ENCODE peak calls at places on chromosomes 6 and 20, in six cellular contexts. O is GM12878, L is HepG2, Z is HCT116, N is SK-N-SH, Y is H1. M is an unnamed sample.

GRCh38 chr20:50303573-50304500 is 113.2 kb downstream of the CEBPB start:
- DNase-seq in O (no peak), Y (no peak), L (peak; percentile 89), Z (no peak), N (peak; percentile 76), M (no peak)

GRCh38 chr20:34574861-34575260 is 16.3 kb downstream of the MAP1LC3A start:
- DNase-seq in L (no peak), Z (no peak), O (no peak), N (no peak), Y (no peak), M (no peak)

GRCh38 chr6:39753745-39754084 is 28.5 kb upstream of the KIF6 start:
- DNase-seq in L (no peak), Z (no peak), O (no peak), N (no peak), Y (no peak), M (no peak)

GRCh38 chr6:111105578-111105977 is 18.3 kb downstream of the SLC16A10 start:
- DNase-seq in Z (peak; percentile 68), O (no peak), N (peak; percentile 27), L (peak; percentile 97), Y (no peak), M (peak; percentile 63)

GRCh38 chr20:57611605-57612311 is 8.5 kb downstream of the ZBP1 start:
- DNase-seq in Z (no peak), L (no peak), N (no peak), Y (no peak), O (no peak), M (no peak)

GRCh38 chr6:12137480-12137879 is 125.4 kb downstream of the HIVEP1 start:
- DNase-seq in O (no peak), L (no peak), N (no peak), Y (no peak), Z (no peak), M (no peak)

GRCh38 chr6:46203388-46203787 is 32.6 kb upstream of the ENPP5 start:
- DNase-seq in L (no peak), N (no peak), O (no peak), Z (no peak), Y (no peak), M (no peak)

GRCh38 chr20:62376112-62377063 is 9.3 kb upstream of the LAMA5 start:
- DNase-seq in O (no peak), Z (no peak), L (peak; percentile 92), Y (peak; percentile 85), N (no peak), M (no peak)

GRCh38 chr6:135568366-135568765 is 70.8 kb upstream of the AHI1 start:
- DNase-seq in O (peak; percentile 7), Z (no peak), Y (no peak), N (peak; percentile 45), L (no peak), M (no peak)

GRCh38 chr6:42742116-42742894 is 3.6 kb downstream of the TBCC start:
- DNase-seq in L (no peak), O (no peak), Z (no peak), Y (no peak), N (peak; percentile 47), M (no peak)

GRCh38 chr20:62875419-62876355 is 14.1 kb upstream of the TCFL5 start:
- DNase-seq in Y (no peak), N (peak; percentile 93), O (no peak), Z (peak; percentile 71), L (peak; percentile 92), M (peak; percentile 97)

GRCh38 chr6:168713839-168714238 is 272.9 kb downstream of the SMOC2 start:
- DNase-seq in Z (peak; percentile 49), N (peak; percentile 59), Y (no peak), L (peak; percentile 47), O (no peak), M (peak; percentile 55)

GRCh38 chr6:114194362-114195343 is 148.2 kb downstream of the HS3ST5 start:
- DNase-seq in L (no peak), N (no peak), Y (no peak), Z (no peak), O (no peak), M (no peak)

GRCh38 chr6:37289931-37290330 is 32.0 kb upstream of the TMEM217 start:
- DNase-seq in Z (no peak), O (no peak), Y (no peak), N (no peak), L (no peak), M (no peak)

GRCh38 chr20:13865825-13866351 is 81.1 kb downstream of the NDUFAF5 start:
- DNase-seq in Y (no peak), N (no peak), Z (no peak), O (no peak), L (no peak), M (no peak)

GRCh38 chr6:4889701-4890100 is 113.5 kb downstream of the CDYL start:
- DNase-seq in Z (no peak), L (no peak), O (no peak), Y (no peak), N (no peak), M (no peak)

GRCh38 chr20:60857708-60858107 is 394.4 kb upstream of the CDH4 start:
- DNase-seq in Y (no peak), L (no peak), O (no peak), N (no peak), Z (no peak), M (no peak)

GRCh38 chr6:151248295-151248694 is 8.5 kb downstream of the AKAP12 start:
- DNase-seq in O (no peak), Y (no peak), N (no peak), L (no peak), Z (no peak), M (no peak)

GRCh38 chr6:73290435-73290834 is 27.4 kb upstream of the KHDC1 start:
- DNase-seq in Y (no peak), Z (no peak), N (no peak), O (no peak), L (no peak), M (no peak)

GRCh38 chr6:128339635-128340436 is 180.6 kb downstream of the PTPRK start:
- DNase-seq in Z (no peak), Y (no peak), N (no peak), L (peak; percentile 79), O (no peak), M (no peak)

GRCh38 chr20:44911264-44911921 is 1.5 kb downstream of the PABPC1L start:
- DNase-seq in Z (peak; percentile 69), O (no peak), L (peak; percentile 96), N (peak; percentile 80), Y (peak; percentile 90), M (peak; percentile 95)

GRCh38 chr6:14316911-14317535 is 199.5 kb downstream of the CD83 start:
- DNase-seq in L (no peak), Z (no peak), N (peak; percentile 22), Y (no peak), O (no peak), M (peak; percentile 56)

GRCh38 chr6:22145823-22146379 is 150.9 kb downstream of the PRL start:
- DNase-seq in Y (no peak), L (no peak), Z (no peak), O (no peak), N (peak; percentile 75), M (no peak)
- TF ChIP-seq JUND in Y (no peak), L (no peak), Z (no peak), O (no peak), N (no peak), M (no peak)

DNA sequence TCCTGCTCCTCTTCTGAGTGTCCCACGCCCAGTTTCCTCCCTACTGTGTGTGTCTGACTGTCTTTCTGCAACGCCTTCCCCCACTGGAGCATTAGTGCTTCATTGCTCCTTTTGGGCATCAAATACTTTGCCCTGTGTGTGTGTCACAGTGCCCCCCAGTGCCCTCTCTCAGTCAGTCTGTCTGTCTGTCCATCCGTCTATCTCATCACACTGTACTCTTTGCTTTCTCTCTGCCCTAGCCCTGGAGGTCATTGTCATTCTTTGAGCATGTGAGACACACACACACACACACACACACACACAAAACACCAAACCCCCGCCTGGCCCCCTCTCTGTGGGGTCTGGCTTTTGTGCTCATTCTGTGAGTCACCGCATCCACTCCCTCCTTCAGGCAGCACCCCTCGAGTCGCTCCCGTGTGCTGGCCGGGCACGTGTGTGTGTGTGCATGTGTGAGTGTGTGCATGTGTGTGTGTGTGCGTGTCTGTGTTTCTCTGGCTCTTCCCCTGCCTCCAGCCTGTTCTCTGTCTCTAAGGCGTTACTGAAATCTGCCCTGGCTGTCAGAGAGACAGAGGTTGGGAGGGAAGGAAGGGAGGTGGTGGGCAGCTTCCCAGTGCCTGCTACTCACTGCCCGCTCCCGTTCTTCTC is 72.0 kb downstream of the SRC start:
- DNase-seq in Z (no peak), L (no peak), Y (no peak), O (no peak), N (no peak), M (no peak)
- TF ChIP-seq JUND in Z (no peak), L (no peak), Y (no peak), O (no peak), N (no peak), M (no peak)

GRCh38 chr20:59082981-59083380 is 40.4 kb upstream of the PRELID3B start:
- DNase-seq in O (no peak), L (no peak), Z (no peak), Y (no peak), N (no peak), M (no peak)

GRCh38 chr20:59082077-59082740 is 39.6 kb upstream of the PRELID3B start:
- DNase-seq in Y (no peak), O (no peak), N (no peak), L (peak; percentile 30), Z (peak; percentile 23), M (peak; percentile 57)

GRCh38 chr20:59081036-59081435 is 38.5 kb upstream of the PRELID3B start:
- DNase-seq in L (no peak), Z (no peak), N (no peak), O (no peak), Y (no peak), M (no peak)

GRCh38 chr20:59086923-59087322 is 44.3 kb upstream of the PRELID3B start:
- DNase-seq in L (no peak), Z (no peak), N (no peak), O (no peak), Y (no peak), M (no peak)

DNA sequence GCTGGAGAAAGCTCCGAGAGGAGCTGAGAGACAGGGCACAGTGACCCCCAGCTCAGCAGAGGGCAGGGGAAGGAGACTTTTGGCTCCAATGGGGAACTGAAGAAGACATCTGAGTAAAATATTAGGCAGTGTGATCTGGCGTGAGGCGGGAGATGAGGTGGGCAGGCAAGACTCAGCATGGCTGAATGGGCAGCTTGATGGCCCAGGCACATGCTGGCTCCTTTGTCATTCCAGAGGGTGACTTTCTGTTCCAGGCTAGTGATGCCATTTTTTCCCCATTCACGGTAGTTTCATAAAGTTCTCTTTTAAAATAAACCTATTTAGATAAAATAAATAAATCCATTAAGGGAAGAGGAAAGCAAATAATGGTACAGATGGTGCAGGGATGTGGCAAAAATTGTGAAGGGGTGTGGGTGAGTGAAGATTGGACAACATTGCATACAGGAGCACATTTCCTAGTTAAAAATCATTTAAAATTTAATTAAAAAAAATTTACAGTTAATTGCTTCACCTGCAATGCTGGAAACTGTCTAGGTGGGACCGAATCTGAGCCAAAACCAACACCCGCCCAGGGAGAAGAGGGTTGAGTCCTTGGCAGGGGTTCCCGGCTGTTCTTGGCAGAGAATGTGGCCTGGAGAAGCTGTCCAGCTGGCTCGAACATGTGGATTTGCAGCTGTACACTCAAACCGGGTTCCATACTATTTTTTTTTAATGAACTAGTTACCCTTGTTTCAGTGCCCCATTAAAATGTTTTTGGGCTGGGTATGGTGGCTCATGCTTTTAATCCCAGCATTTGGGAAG is 41.7 kb upstream of the PRELID3B start:
- DNase-seq in L (no peak), N (no peak), O (no peak), Z (no peak), Y (no peak), M (no peak)
- TF ChIP-seq JUND in L (no peak), N (no peak), O (no peak), Z (no peak), Y (no peak), M (no peak)

GRCh38 chr6:154909821-154910220 is 85.3 kb upstream of the TIAM2 start:
- DNase-seq in N (no peak), O (no peak), Z (no peak), Y (no peak), L (no peak), M (no peak)
- TF ChIP-seq JUND in N (no peak), O (no peak), Z (no peak), Y (no peak), L (no peak), M (no peak)

M was measured in T47D.